ENCODE peak calls at places on chromosomes 7 and 10, in nine cellular contexts. One of them, this sample, is unnamed.

GRCh38 chr7:26087321-26088091 is 64.5 kb upstream of the NFE2L3 start:
- DNase-seq in tibial artery: no peak
- DNase-seq in neural progenitor cell: no peak
- DNase-seq in brain microvascular endothelial cell: no peak
- DNase-seq in HepG2: no peak
- DNase-seq in spleen: no peak
- DNase-seq in breast epithelium: no peak
- DNase-seq in AG04449: no peak
- DNase-seq in AG10803: peak
- DNase-seq in this sample: no peak

GRCh38 chr7:75608451-75609122 is 116.5 kb downstream of the SPDYE5 start:
- DNase-seq in AG04449: no peak
- DNase-seq in neural progenitor cell: no peak
- DNase-seq in tibial artery: no peak
- DNase-seq in HepG2: no peak
- DNase-seq in breast epithelium: no peak
- DNase-seq in brain microvascular endothelial cell: no peak
- DNase-seq in AG10803: peak
- DNase-seq in spleen: no peak
- DNase-seq in this sample: no peak

GRCh38 chr7:1859266-1860035 is 189.4 kb downstream of the ELFN1 start:
- DNase-seq in neural progenitor cell: no peak
- DNase-seq in HepG2: no peak
- DNase-seq in tibial artery: no peak
- DNase-seq in AG10803: no peak
- DNase-seq in spleen: peak
- DNase-seq in AG04449: no peak
- DNase-seq in brain microvascular endothelial cell: no peak
- DNase-seq in breast epithelium: no peak
- DNase-seq in this sample: no peak

GRCh38 chr10:78756604-78757442 is 311.9 kb upstream of the ZMIZ1 start:
- DNase-seq in brain microvascular endothelial cell: peak
- DNase-seq in spleen: peak
- DNase-seq in HepG2: peak
- DNase-seq in AG04449: peak
- DNase-seq in breast epithelium: peak
- DNase-seq in AG10803: peak
- DNase-seq in tibial artery: peak
- DNase-seq in neural progenitor cell: peak
- DNase-seq in this sample: peak

GRCh38 chr10:42984761-42985325 is 92.0 kb upstream of the RET start:
- DNase-seq in brain microvascular endothelial cell: no peak
- DNase-seq in AG10803: no peak
- DNase-seq in HepG2: no peak
- DNase-seq in AG04449: no peak
- DNase-seq in breast epithelium: no peak
- DNase-seq in tibial artery: peak
- DNase-seq in neural progenitor cell: no peak
- DNase-seq in spleen: peak
- DNase-seq in this sample: no peak

GRCh38 chr7:131109011-131109756 is 218.5 kb upstream of the MKLN1 start:
- DNase-seq in HepG2: no peak
- DNase-seq in breast epithelium: no peak
- DNase-seq in spleen: no peak
- DNase-seq in neural progenitor cell: no peak
- DNase-seq in brain microvascular endothelial cell: no peak
- DNase-seq in tibial artery: no peak
- DNase-seq in AG10803: peak
- DNase-seq in AG04449: no peak
- DNase-seq in this sample: no peak

GRCh38 chr7:155803418-155804376 is 8.6 kb downstream of the SHH start:
- DNase-seq in HepG2: no peak
- DNase-seq in AG04449: no peak
- DNase-seq in neural progenitor cell: peak
- DNase-seq in AG10803: no peak
- DNase-seq in brain microvascular endothelial cell: no peak
- DNase-seq in tibial artery: no peak
- DNase-seq in spleen: peak
- DNase-seq in breast epithelium: no peak
- DNase-seq in this sample: no peak

GRCh38 chr10:12561307-12561706 is 212.0 kb downstream of the CAMK1D start:
- DNase-seq in breast epithelium: no peak
- DNase-seq in neural progenitor cell: no peak
- DNase-seq in HepG2: no peak
- DNase-seq in brain microvascular endothelial cell: no peak
- DNase-seq in AG04449: no peak
- DNase-seq in AG10803: no peak
- DNase-seq in tibial artery: no peak
- DNase-seq in spleen: no peak
- DNase-seq in this sample: no peak

GRCh38 chr10:121566755-121567154 is 31.5 kb downstream of the FGFR2 start:
- DNase-seq in HepG2: no peak
- DNase-seq in AG04449: no peak
- DNase-seq in neural progenitor cell: no peak
- DNase-seq in tibial artery: no peak
- DNase-seq in spleen: no peak
- DNase-seq in breast epithelium: no peak
- DNase-seq in AG10803: no peak
- DNase-seq in brain microvascular endothelial cell: no peak
- DNase-seq in this sample: no peak

GRCh38 chr10:79404231-79404609 is 41.2 kb downstream of the ZCCHC24 start:
- DNase-seq in AG10803: peak
- DNase-seq in AG04449: no peak
- DNase-seq in breast epithelium: peak
- DNase-seq in neural progenitor cell: peak
- DNase-seq in HepG2: peak
- DNase-seq in spleen: peak
- DNase-seq in tibial artery: peak
- DNase-seq in brain microvascular endothelial cell: no peak
- DNase-seq in this sample: no peak

GRCh38 chr10:119931873-119932272 is 39.3 kb downstream of the SEC23IP start:
- DNase-seq in neural progenitor cell: no peak
- DNase-seq in brain microvascular endothelial cell: no peak
- DNase-seq in AG10803: no peak
- DNase-seq in spleen: no peak
- DNase-seq in HepG2: no peak
- DNase-seq in tibial artery: no peak
- DNase-seq in AG04449: no peak
- DNase-seq in breast epithelium: no peak
- DNase-seq in this sample: no peak

GRCh38 chr7:75938921-75939320 is 24.0 kb downstream of the POR start:
- DNase-seq in tibial artery: no peak
- DNase-seq in neural progenitor cell: no peak
- DNase-seq in brain microvascular endothelial cell: no peak
- DNase-seq in breast epithelium: no peak
- DNase-seq in AG04449: no peak
- DNase-seq in AG10803: no peak
- DNase-seq in spleen: no peak
- DNase-seq in HepG2: no peak
- DNase-seq in this sample: no peak

GRCh38 chr10:22977751-22978150 is 49.9 kb downstream of the ARMC3 start:
- DNase-seq in AG10803: no peak
- DNase-seq in breast epithelium: no peak
- DNase-seq in AG04449: no peak
- DNase-seq in brain microvascular endothelial cell: no peak
- DNase-seq in HepG2: no peak
- DNase-seq in tibial artery: no peak
- DNase-seq in neural progenitor cell: no peak
- DNase-seq in spleen: no peak
- DNase-seq in this sample: no peak
- TF ChIP-seq CTCF in AG10803: no peak
- TF ChIP-seq CTCF in breast epithelium: no peak
- TF ChIP-seq CTCF in AG04449: no peak
- TF ChIP-seq CTCF in brain microvascular endothelial cell: no peak
- TF ChIP-seq CTCF in HepG2: no peak
- TF ChIP-seq CTCF in tibial artery: no peak
- TF ChIP-seq CTCF in neural progenitor cell: no peak
- TF ChIP-seq CTCF in spleen: no peak
- TF ChIP-seq CTCF in this sample: peak

GRCh38 chr10:7561216-7561893 is 105.4 kb downstream of the ITIH5 start:
- DNase-seq in tibial artery: peak
- DNase-seq in AG04449: no peak
- DNase-seq in spleen: no peak
- DNase-seq in neural progenitor cell: peak
- DNase-seq in breast epithelium: peak
- DNase-seq in brain microvascular endothelial cell: no peak
- DNase-seq in HepG2: peak
- DNase-seq in AG10803: peak
- DNase-seq in this sample: no peak
- H3K4me3 ChIP-seq in tibial artery: peak
- H3K4me3 ChIP-seq in AG04449: no peak
- H3K4me3 ChIP-seq in spleen: no peak
- H3K4me3 ChIP-seq in neural progenitor cell: no peak
- H3K4me3 ChIP-seq in breast epithelium: no peak
- H3K4me3 ChIP-seq in brain microvascular endothelial cell: no peak
- H3K4me3 ChIP-seq in HepG2: peak
- H3K4me3 ChIP-seq in AG10803: no peak
- H3K4me3 ChIP-seq in this sample: no peak

GRCh38 chr10:23294638-23295247 is 49.9 kb downstream of the C10orf67 start:
- DNase-seq in neural progenitor cell: peak
- DNase-seq in breast epithelium: no peak
- DNase-seq in tibial artery: no peak
- DNase-seq in HepG2: no peak
- DNase-seq in AG10803: peak
- DNase-seq in AG04449: no peak
- DNase-seq in brain microvascular endothelial cell: no peak
- DNase-seq in spleen: no peak
- DNase-seq in this sample: no peak
- TF ChIP-seq CTCF in neural progenitor cell: peak
- TF ChIP-seq CTCF in breast epithelium: no peak
- TF ChIP-seq CTCF in tibial artery: no peak
- TF ChIP-seq CTCF in HepG2: peak
- TF ChIP-seq CTCF in AG10803: peak
- TF ChIP-seq CTCF in AG04449: peak
- TF ChIP-seq CTCF in brain microvascular endothelial cell: peak
- TF ChIP-seq CTCF in spleen: no peak
- TF ChIP-seq CTCF in this sample: peak

GRCh38 chr10:48800283-48800675 is 115.6 kb downstream of the WDFY4 start:
- DNase-seq in spleen: no peak
- DNase-seq in AG04449: no peak
- DNase-seq in breast epithelium: no peak
- DNase-seq in brain microvascular endothelial cell: no peak
- DNase-seq in neural progenitor cell: no peak
- DNase-seq in HepG2: no peak
- DNase-seq in tibial artery: no peak
- DNase-seq in AG10803: no peak
- DNase-seq in this sample: no peak
- H3K4me3 ChIP-seq in spleen: no peak
- H3K4me3 ChIP-seq in AG04449: no peak
- H3K4me3 ChIP-seq in breast epithelium: no peak
- H3K4me3 ChIP-seq in brain microvascular endothelial cell: no peak
- H3K4me3 ChIP-seq in neural progenitor cell: no peak
- H3K4me3 ChIP-seq in HepG2: no peak
- H3K4me3 ChIP-seq in tibial artery: no peak
- H3K4me3 ChIP-seq in AG10803: no peak
- H3K4me3 ChIP-seq in this sample: no peak

GRCh38 chr10:124124769-124125161 is 31.4 kb upstream of the CHST15 start:
- DNase-seq in HepG2: no peak
- DNase-seq in spleen: no peak
- DNase-seq in AG10803: no peak
- DNase-seq in neural progenitor cell: no peak
- DNase-seq in AG04449: no peak
- DNase-seq in tibial artery: no peak
- DNase-seq in brain microvascular endothelial cell: no peak
- DNase-seq in breast epithelium: no peak
- DNase-seq in this sample: no peak

GRCh38 chr10:124126139-124126538 is 32.7 kb upstream of the CHST15 start:
- DNase-seq in breast epithelium: no peak
- DNase-seq in AG04449: no peak
- DNase-seq in neural progenitor cell: no peak
- DNase-seq in AG10803: no peak
- DNase-seq in HepG2: no peak
- DNase-seq in spleen: no peak
- DNase-seq in tibial artery: no peak
- DNase-seq in brain microvascular endothelial cell: no peak
- DNase-seq in this sample: no peak

GRCh38 chr10:124126711-124127385 is 33.5 kb upstream of the CHST15 start:
- DNase-seq in neural progenitor cell: no peak
- DNase-seq in spleen: no peak
- DNase-seq in brain microvascular endothelial cell: no peak
- DNase-seq in AG04449: no peak
- DNase-seq in AG10803: peak
- DNase-seq in HepG2: no peak
- DNase-seq in tibial artery: no peak
- DNase-seq in breast epithelium: no peak
- DNase-seq in this sample: no peak

GRCh38 chr10:124124123-124124768 is 30.8 kb upstream of the CHST15 start:
- DNase-seq in neural progenitor cell: no peak
- DNase-seq in HepG2: no peak
- DNase-seq in AG10803: no peak
- DNase-seq in brain microvascular endothelial cell: no peak
- DNase-seq in spleen: peak
- DNase-seq in AG04449: no peak
- DNase-seq in breast epithelium: no peak
- DNase-seq in tibial artery: no peak
- DNase-seq in this sample: no peak

DNA sequence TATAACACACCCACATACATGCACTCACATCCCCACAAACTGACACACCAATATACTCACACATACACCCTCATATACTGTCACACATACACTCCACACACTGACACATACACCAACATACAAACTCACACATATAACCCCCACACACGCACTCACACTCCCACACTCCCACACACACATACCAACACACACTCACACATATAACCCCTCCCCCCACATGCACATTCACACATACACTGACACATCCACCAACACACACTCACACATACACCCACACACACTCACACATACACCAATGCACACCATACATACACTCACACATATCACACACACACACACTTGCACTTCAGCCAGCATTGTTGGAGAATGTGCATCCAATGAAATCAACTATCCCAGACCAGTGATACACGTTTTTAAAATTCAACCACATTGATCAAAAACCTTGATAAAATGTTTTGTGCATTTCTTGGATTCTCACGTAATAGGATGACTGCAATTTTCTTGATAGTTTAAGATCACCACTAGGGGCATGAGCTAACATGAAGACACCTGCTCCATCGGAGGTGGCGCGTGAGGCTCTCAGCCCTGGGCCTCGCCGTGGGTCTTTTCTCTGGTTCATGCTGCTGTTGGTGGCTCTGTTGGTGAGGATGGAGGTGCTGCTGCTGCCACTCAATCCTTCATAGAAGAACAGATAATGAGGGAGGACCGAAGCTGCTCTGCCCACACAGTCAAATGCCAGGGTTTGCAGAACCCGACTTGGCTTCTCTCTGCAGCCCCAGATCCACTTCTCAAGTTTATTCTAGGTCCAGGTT is 32.1 kb upstream of the CHST15 start:
- DNase-seq in tibial artery: no peak
- DNase-seq in spleen: no peak
- DNase-seq in neural progenitor cell: peak
- DNase-seq in HepG2: peak
- DNase-seq in breast epithelium: no peak
- DNase-seq in AG04449: peak
- DNase-seq in brain microvascular endothelial cell: no peak
- DNase-seq in AG10803: peak
- DNase-seq in this sample: no peak
- TF ChIP-seq CTCF in tibial artery: peak
- TF ChIP-seq CTCF in spleen: no peak
- TF ChIP-seq CTCF in neural progenitor cell: peak
- TF ChIP-seq CTCF in HepG2: peak
- TF ChIP-seq CTCF in breast epithelium: peak
- TF ChIP-seq CTCF in AG04449: peak
- TF ChIP-seq CTCF in brain microvascular endothelial cell: peak
- TF ChIP-seq CTCF in AG10803: peak
- TF ChIP-seq CTCF in this sample: peak

GRCh38 chr10:132412316-132413192 is 15.6 kb downstream of the PWWP2B start:
- DNase-seq in breast epithelium: no peak
- DNase-seq in brain microvascular endothelial cell: no peak
- DNase-seq in AG04449: no peak
- DNase-seq in tibial artery: no peak
- DNase-seq in neural progenitor cell: no peak
- DNase-seq in AG10803: no peak
- DNase-seq in spleen: peak
- DNase-seq in HepG2: no peak
- DNase-seq in this sample: no peak
- H3K4me3 ChIP-seq in breast epithelium: no peak
- H3K4me3 ChIP-seq in brain microvascular endothelial cell: no peak
- H3K4me3 ChIP-seq in AG04449: no peak
- H3K4me3 ChIP-seq in tibial artery: no peak
- H3K4me3 ChIP-seq in neural progenitor cell: no peak
- H3K4me3 ChIP-seq in AG10803: no peak
- H3K4me3 ChIP-seq in spleen: no peak
- H3K4me3 ChIP-seq in HepG2: peak
- H3K4me3 ChIP-seq in this sample: no peak